ENCODE peak calls at places on chromosome 3, in four cellular contexts. M is H9, K is H1, W is trophoblast cell. V is an unnamed sample. For H3K79me2, the result is how much of the 10 kb centered on the place peaks cover.

GRCh38 chr3:99324854-99325253 is 313.5 kb upstream of the COL8A1 start:
- DNase-seq in M (no peak), K (no peak), W (no peak), V (no peak)

GRCh38 chr3:71681224-71681668 is 44.0 kb downstream of the EIF4E3 start:
- DNase-seq in M (peak), K (no peak), W (peak), V (peak)

GRCh38 chr3:136171097-136171542 is 25.0 kb downstream of the MSL2 start:
- DNase-seq in M (no peak), K (no peak), W (peak), V (no peak)

GRCh38 chr3:168722091-168722490 is 626.4 kb upstream of the GOLIM4 start:
- DNase-seq in M (no peak), K (no peak), W (no peak), V (peak)

GRCh38 chr3:32782417-32782816 is 35.4 kb upstream of the TRIM71 start:
- DNase-seq in M (peak), K (no peak), W (no peak), V (no peak)

GRCh38 chr3:156605686-156606605 is 51.0 kb upstream of the SSR3 start:
- DNase-seq in M (peak), K (peak), W (peak), V (peak)

GRCh38 chr3:141051641-141052569 is 758 bp downstream of the SPSB4 start:
- DNase-seq in M (peak), K (no peak), W (no peak), V (peak)

GRCh38 chr3:48652923-48653715 is 9.6 kb downstream of the CELSR3 start:
- DNase-seq in M (no peak), K (no peak), W (no peak), V (no peak)

GRCh38 chr3:23884481-23884880 is 32.3 kb downstream of the NKIRAS1 start:
- DNase-seq in M (no peak), K (no peak), W (peak), V (peak)

GRCh38 chr3:56423537-56424209 is 44.6 kb downstream of the ERC2 start:
- DNase-seq in M (no peak), K (no peak), W (no peak), V (no peak)

GRCh38 chr3:105399062-105399461 is 32.4 kb downstream of the ALCAM start:
- DNase-seq in M (no peak), K (no peak), W (no peak), V (no peak)

GRCh38 chr3:124772081-124772831 is 42.0 kb downstream of the UMPS start:
- DNase-seq in M (no peak), K (no peak), W (no peak), V (no peak)

GRCh38 chr3:46860381-46861292 is 2.6 kb downstream of the MYL3 start:
- DNase-seq in M (no peak), K (no peak), W (peak), V (peak)

GRCh38 chr3:65348596-65348995 is 660.8 kb upstream of the ADAMTS9 start:
- DNase-seq in M (no peak), K (no peak), W (no peak), V (no peak)

GRCh38 chr3:76063019-76063418 is 277.7 kb upstream of the ZNF717 start:
- DNase-seq in M (no peak), K (no peak), W (peak), V (peak)

GRCh38 chr3:23685484-23686258 is 120.1 kb upstream of the UBE2E1 start:
- DNase-seq in M (no peak), K (no peak), W (peak), V (no peak)

GRCh38 chr3:4323246-4324027 is 20.3 kb downstream of the SETMAR start:
- DNase-seq in M (no peak), K (no peak), W (no peak), V (no peak)

GRCh38 chr3:99128205-99128604 is 226.7 kb upstream of the DCBLD2 start:
- DNase-seq in M (no peak), K (no peak), W (no peak), V (no peak)

GRCh38 chr3:102354818-102355515 is 79.8 kb upstream of the ZPLD1 start:
- DNase-seq in M (no peak), K (no peak), W (peak), V (peak)

GRCh38 chr3:129971368-129972052 is 3.0 kb upstream of the TRH start:
- DNase-seq in M (peak), K (no peak), W (no peak), V (peak)

GRCh38 chr3:169218314-169218983 is 445.1 kb downstream of the MECOM start:
- DNase-seq in M (peak), K (no peak), W (peak), V (peak)

GRCh38 chr3:82085356-82085755 is 323.9 kb upstream of the GBE1 start:
- DNase-seq in M (no peak), K (no peak), W (no peak), V (no peak)

GRCh38 chr3:127673191-127674098 is 693 bp downstream of the ABTB1 start:
- DNase-seq in M (peak), K (no peak), W (peak), V (no peak)

GRCh38 chr3:177595789-177596188 is 398.5 kb upstream of the TBL1XR1 start:
- DNase-seq in M (no peak), K (no peak), W (peak), V (no peak)

GRCh38 chr3:138594150-138594934 is at the start of gene CEP70:
- DNase-seq in M (peak), K (peak), W (peak), V (peak)

GRCh38 chr3:114363554-114364202 is 69.8 kb downstream of the TIGIT start:
- DNase-seq in M (no peak), K (no peak), W (no peak), V (no peak)

GRCh38 chr3:101319531-101319930 is 844 bp downstream of the IMPG2 start:
- DNase-seq in M (no peak), K (no peak), W (no peak), V (peak)

GRCh38 chr3:46194868-46195553 is 13.1 kb downstream of the CCR1 start:
- DNase-seq in M (no peak), K (no peak), W (peak), V (no peak)

GRCh38 chr3:128080323-128080898 is 28.2 kb downstream of the SEC61A1 start:
- DNase-seq in M (no peak), K (no peak), W (no peak), V (peak)

GRCh38 chr3:186166491-186167288 is 57.8 kb upstream of the ETV5 start:
- DNase-seq in M (no peak), K (no peak), W (no peak), V (no peak)

GRCh38 chr3:5317572-5317971 is 130.1 kb downstream of the EDEM1 start:
- DNase-seq in M (no peak), K (no peak), W (no peak), V (no peak)

GRCh38 chr3:42843730-42844713 is 31.7 kb downstream of the CYP8B1 start:
- DNase-seq in M (no peak), K (no peak), W (peak), V (peak)

GRCh38 chr3:116339441-116340028 is 105.8 kb downstream of the LSAMP start:
- DNase-seq in M (no peak), K (no peak), W (no peak), V (peak)

GRCh38 chr3:8239718-8240698 is 261.6 kb upstream of the LMCD1 start:
- DNase-seq in M (peak), K (no peak), W (peak), V (peak)

GRCh38 chr3:66588340-66588847 is 87.6 kb upstream of the LRIG1 start:
- DNase-seq in M (no peak), K (no peak), W (no peak), V (no peak)

GRCh38 chr3:73813291-73813977 is 188.7 kb upstream of the PDZRN3 start:
- DNase-seq in M (no peak), K (no peak), W (no peak), V (no peak)

GRCh38 chr3:59774613-59775012 is 724.8 kb upstream of the CFAP20DC start:
- DNase-seq in M (no peak), K (no peak), W (peak), V (no peak)

GRCh38 chr3:127158614-127159221 is 34.2 kb upstream of the PRR23E start:
- DNase-seq in M (peak), K (no peak), W (peak), V (peak)

GRCh38 chr3:144055604-144056003 is 84.0 kb downstream of the DIPK2A start:
- DNase-seq in M (no peak), K (no peak), W (peak), V (no peak)

GRCh38 chr3:81572201-81572756 is 189.2 kb downstream of the GBE1 start:
- DNase-seq in M (no peak), K (no peak), W (no peak), V (no peak)

GRCh38 chr3:187292186-187292585 is 649 bp upstream of the MASP1 start:
- DNase-seq in M (no peak), K (no peak), W (no peak), V (no peak)

GRCh38 chr3:187292631-187293513 is 1.3 kb upstream of the MASP1 start:
- DNase-seq in M (no peak), K (no peak), W (no peak), V (no peak)

GRCh38 chr3:187295635-187296034 is 4.1 kb upstream of the MASP1 start:
- DNase-seq in M (no peak), K (no peak), W (peak), V (peak)

GRCh38 chr3:187293514-187293870 is 2.0 kb upstream of the MASP1 start:
- DNase-seq in M (no peak), K (no peak), W (no peak), V (no peak)

DNA sequence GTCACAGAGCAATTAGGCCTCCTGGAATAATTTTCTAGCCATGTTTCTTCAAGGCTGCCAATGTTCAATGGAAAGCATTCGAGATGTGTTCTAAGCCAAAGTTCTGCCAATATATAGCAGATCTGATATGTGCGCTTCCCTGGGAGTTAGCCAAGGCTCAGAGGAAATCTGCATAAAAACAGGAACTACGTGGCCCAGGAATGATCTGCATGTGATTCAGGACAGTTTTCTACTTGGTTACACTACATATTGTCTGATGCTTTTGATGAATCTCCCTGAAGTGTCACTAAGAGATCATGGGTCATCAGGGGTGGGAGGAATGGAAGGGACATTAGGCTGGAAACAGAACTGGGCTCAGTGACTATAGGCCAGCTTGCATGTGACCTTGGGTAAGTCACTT is 2.4 kb upstream of the MASP1 start:
- DNase-seq in M (no peak), K (no peak), W (no peak), V (no peak)
- H3K9ac ChIP-seq in M (no peak), K (no peak), W (no peak), V (no peak)

GRCh38 chr3:123586966-123587365 is 2.1 kb upstream of the HACD2 start:
- DNase-seq in M (no peak), K (no peak), W (peak), V (peak)
- H3K79me2 ChIP-seq in M (under half), K (under half), W (under half), V (under half)

DNA sequence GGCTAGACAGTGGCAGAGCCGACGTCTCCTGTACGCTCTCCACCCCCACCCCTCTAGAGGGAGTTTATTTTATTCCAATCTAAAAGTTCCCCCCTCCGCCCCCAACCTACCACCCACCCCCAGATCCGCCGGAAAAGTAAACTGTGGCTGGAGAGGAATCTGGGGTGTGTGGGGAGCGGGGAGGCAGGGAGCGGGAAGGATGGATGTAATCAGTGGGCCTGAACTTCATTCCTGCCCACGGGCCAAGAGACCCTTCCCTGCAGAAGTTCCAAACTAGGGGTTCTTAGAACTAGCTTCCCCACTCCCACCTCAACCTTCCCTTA is 547 bp upstream of the CSRNP1 start:
- DNase-seq in M (no peak), K (no peak), W (no peak), V (no peak)
- H3K23ac ChIP-seq in M (no peak), K (no peak), W (no peak), V (peak)

DNA sequence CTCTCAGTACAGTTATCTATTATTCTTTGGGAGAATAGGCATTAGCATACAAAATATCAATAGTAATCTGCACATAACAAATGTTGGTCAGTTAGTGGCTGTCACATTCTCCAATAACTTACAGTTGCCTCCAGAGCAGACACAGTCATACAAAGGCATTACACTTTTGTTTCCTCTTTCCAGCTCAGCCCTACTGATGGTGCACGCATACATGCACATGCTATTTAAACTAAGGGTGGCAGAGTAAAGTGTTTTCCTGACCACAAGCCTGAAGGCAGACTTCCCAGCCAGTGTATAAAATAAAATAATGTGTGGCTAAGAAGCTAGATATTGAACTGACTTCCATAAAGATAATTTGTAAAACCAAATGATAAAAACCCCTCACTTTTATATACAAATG is 47.6 kb downstream of the PHLDB2 start:
- DNase-seq in M (no peak), K (no peak), W (no peak), V (no peak)
- H3K9ac ChIP-seq in M (no peak), K (no peak), W (no peak), V (no peak)

DNA sequence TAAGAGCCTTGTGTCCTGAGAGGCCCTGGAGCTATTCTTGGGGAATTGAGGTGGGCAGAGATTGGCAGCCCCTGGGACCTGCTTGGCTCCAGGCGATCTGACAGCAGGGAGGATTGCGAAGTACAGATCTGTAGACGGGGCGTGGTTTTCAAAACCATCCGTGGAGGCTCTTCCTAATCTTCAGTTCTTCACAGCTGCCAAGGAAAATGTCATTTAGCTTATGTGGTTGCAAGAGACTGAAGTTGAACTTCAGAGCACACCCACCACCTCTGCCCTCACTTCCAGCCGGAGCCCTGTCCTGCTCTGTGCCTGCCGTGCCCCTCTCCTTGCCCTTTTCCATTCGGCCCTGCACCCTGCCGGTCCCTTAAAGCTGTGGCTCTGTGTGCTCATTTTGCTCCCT is 12.9 kb downstream of the NISCH start:
- DNase-seq in M (no peak), K (no peak), W (no peak), V (no peak)
- H3K79me2 ChIP-seq in M (under half), K (under half), W (under half), V (under half)

DNA sequence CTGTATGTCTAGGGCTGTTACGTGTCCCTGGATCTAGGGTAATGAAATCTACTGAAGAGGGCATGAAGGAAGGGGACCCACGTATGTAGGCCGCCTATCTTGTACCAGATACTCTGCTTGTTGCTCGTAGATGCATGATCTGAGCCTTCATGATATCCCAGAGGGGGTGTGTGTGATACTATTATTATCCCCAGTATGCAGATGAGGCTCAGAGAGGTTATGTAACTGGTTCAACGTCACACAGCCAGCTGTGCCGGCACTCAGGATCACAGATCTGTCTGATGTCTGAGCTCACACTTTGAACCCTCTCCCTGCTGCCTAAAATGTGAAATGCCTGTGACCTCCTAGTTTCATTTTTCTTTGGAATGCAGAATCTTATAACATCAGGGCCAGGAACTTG is 36.2 kb upstream of the SEC13 start:
- DNase-seq in M (no peak), K (no peak), W (no peak), V (no peak)
- H3K23ac ChIP-seq in M (no peak), K (no peak), W (no peak), V (no peak)

DNA sequence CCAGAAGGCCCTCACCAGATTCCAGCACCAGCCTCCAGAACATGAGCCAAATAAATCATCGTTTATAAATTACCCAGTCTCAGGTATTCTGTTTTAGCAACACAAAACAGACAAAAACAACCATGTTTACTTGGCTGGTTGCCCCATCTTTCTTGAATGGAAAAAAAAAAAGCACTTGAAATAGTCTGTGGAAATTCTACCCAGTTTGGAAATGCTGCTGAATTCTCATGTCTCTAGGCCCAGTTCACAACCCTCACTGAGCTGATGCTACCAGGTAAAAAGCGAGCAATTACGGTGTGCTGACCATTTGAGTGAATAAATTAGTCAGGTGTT is 30.9 kb upstream of the MFSD1 start:
- DNase-seq in M (no peak), K (no peak), W (no peak), V (no peak)
- H3K9ac ChIP-seq in M (no peak), K (no peak), W (no peak), V (no peak)

GRCh38 chr3:67630666-67631362 is 23.6 kb downstream of the SUCLG2 start:
- DNase-seq in M (no peak), K (no peak), W (no peak), V (no peak)
- H3K79me2 ChIP-seq in M (under half), K (under half), W (under half), V (under half)

DNA sequence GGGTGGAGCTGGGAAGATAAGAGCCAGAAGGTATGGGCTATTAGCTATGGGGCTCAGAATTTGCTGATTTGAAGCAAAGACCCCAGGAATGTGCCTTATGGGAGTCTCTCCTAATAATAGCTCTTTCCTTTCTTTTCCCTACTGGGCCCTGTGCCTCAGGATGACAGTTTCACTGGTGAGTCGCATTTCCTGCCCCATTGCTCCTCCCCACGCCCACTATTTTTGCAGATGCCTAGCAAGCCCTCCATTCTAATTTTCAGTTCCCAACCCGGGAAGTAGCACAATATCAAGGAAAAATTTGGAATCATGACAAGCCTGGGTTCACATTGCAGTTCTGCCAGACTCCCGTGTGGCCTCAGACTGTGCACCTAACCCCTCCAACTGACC is 583 bp downstream of the IL17RE start:
- DNase-seq in M (no peak), K (no peak), W (no peak), V (no peak)
- H3K23ac ChIP-seq in M (no peak), K (no peak), W (no peak), V (no peak)

GRCh38 chr3:119998166-119998565 is 96.1 kb downstream of the GSK3B start:
- DNase-seq in M (no peak), K (no peak), W (no peak), V (no peak)
- H3K9ac ChIP-seq in M (no peak), K (no peak), W (no peak), V (no peak)

V was measured in mesendoderm.